ENCODE peak calls at places on chromosomes 4 and X, in four cellular contexts. O is GM12878, X is SK-N-SH, Y is WTC11. L is an unnamed sample.

GRCh38 chrX:44874481-44875184 is 1.6 kb downstream of the KDM6A start:
- DNase-seq in Y (no peak), X (peak; percentile 77), O (no peak), L (peak; percentile 76)

GRCh38 chrX:63656871-63657580 is 128.0 kb downstream of the ARHGEF9 start:
- DNase-seq in Y (no peak), O (no peak), X (no peak), L (no peak)

GRCh38 chr4:168877779-168878491 is 132.1 kb downstream of the CBR4 start:
- DNase-seq in X (peak; percentile 63), Y (peak; percentile 61), O (no peak), L (no peak)

GRCh38 chrX:13535371-13535770 is 34.0 kb upstream of the EGFL6 start:
- DNase-seq in Y (no peak), X (no peak), O (no peak), L (no peak)

GRCh38 chrX:105220636-105221035 is at the start of gene TEX13A:
- DNase-seq in Y (no peak), O (no peak), X (no peak), L (no peak)

GRCh38 chrX:110965409-110965808 is 130.6 kb upstream of the PAK3 start:
- DNase-seq in Y (no peak), X (no peak), O (no peak), L (no peak)

GRCh38 chr4:151012836-151013235 is 2.2 kb downstream of the LRBA start:
- DNase-seq in Y (no peak), O (no peak), X (no peak), L (no peak)

GRCh38 chrX:47608130-47608810 is 11.4 kb downstream of the SYN1 start:
- DNase-seq in X (no peak), Y (peak; percentile 57), O (no peak), L (peak; percentile 48)

GRCh38 chr4:54941994-54942552 is 183.3 kb downstream of the KDR start:
- DNase-seq in X (no peak), O (no peak), Y (no peak), L (no peak)

GRCh38 chr4:138251904-138252303 is 9.8 kb upstream of the SLC7A11 start:
- DNase-seq in Y (no peak), X (no peak), O (no peak), L (no peak)

GRCh38 chr4:1199556-1200331 is 27.4 kb upstream of the SPON2 start:
- DNase-seq in Y (peak; percentile 7), X (peak; percentile 23), O (no peak), L (no peak)

GRCh38 chrX:147912093-147912801 is 528 bp downstream of the FMR1 start:
- DNase-seq in O (no peak), X (peak; percentile 44), Y (peak; percentile 25), L (peak; percentile 15)

GRCh38 chr4:82555279-82555678 is 6.5 kb downstream of the TMEM150C start:
- DNase-seq in Y (no peak), X (peak; percentile 27), O (no peak), L (no peak)

GRCh38 chr4:98688416-98689290 is 30.2 kb upstream of the TSPAN5 start:
- DNase-seq in O (no peak), X (peak; percentile 29), Y (no peak), L (peak; percentile 44)

GRCh38 chrX:54435121-54435520 is 5.1 kb upstream of the TSR2 start:
- DNase-seq in O (no peak), Y (no peak), X (no peak), L (no peak)

GRCh38 chr4:88841635-88842034 is 144.0 kb upstream of the NAP1L5 start:
- DNase-seq in Y (no peak), X (no peak), O (no peak), L (no peak)

GRCh38 chrX:18170910-18171309 is 49.8 kb downstream of the BEND2 start:
- DNase-seq in O (no peak), Y (no peak), X (no peak), L (no peak)

DNA sequence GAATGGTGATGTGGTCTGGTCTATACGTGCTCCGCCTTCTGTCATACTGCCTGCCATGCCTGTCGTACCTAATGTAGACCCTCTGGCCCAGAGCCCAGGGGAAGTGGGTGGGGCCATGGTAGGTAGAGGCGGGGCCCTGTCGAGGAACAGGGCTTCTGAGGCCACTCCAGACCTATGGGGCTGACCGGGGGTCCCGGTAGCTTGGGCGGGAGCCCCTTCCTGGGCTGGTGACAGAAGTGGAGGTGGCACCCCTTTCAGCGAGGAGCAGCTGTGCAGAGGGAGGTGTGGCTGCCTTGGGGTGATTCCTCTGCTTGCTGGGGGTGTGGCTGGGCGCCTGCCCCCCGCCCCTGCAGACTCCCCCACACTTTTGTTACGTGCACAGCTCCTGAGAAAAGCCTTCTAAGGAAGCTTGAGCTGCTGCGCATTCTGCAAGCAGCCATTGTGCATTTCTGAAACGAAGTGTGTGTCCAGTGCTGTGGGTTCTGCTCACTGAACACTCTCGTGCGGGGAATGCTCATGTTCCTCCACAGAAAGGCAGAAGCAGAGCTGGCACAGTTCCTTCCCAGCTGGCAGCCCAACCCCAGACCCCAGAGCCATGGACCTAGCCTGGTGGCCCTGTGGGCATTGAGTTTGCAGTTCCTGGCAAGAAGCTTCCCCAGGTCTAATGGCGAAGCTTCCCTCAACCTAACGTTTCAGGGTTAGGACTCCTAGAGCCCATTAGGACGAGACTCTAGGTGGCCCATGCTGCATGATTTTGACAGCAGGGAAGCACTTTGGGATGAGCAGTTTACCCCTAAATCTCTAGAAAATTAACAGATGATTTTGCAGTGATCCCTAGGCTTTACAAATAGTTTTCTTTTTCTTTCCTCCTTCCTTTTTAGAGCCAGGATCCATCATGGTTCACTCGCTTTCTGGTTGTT is 72.7 kb upstream of the HGFAC start:
- DNase-seq in O (no peak), Y (no peak), X (peak; percentile 62), L (no peak)
- TF ChIP-seq USF1 in O (no peak), Y (no peak), X (no peak), L (no peak)

GRCh38 chr4:48255959-48256342 is 13.7 kb downstream of the TEC start:
- DNase-seq in O (no peak), X (no peak), Y (no peak), L (no peak)
- TF ChIP-seq USF1 in O (no peak), X (no peak), Y (no peak), L (no peak)

DNA sequence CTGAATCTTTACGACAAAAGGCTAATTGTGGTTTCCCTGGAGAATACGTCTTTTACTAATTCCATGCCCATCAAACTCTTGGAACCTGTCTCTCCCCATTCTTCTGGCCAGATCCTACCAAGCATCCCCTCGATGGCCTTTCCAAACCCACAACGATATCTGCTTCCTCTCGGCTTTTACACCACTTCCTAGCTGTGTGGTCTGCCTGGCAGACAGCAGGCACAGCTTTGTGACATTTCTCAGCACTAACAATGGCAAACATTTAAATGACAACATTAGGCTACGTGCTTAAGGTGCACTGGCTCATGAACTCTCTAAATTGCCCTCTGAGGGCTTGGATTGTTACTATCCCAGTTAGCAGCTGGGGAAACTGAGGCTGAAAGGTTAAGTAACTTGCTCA is 141.0 kb downstream of the NSUN7 start:
- DNase-seq in O (no peak), X (no peak), Y (no peak), L (no peak)
- TF ChIP-seq USF1 in O (no peak), X (no peak), Y (no peak), L (no peak)

DNA sequence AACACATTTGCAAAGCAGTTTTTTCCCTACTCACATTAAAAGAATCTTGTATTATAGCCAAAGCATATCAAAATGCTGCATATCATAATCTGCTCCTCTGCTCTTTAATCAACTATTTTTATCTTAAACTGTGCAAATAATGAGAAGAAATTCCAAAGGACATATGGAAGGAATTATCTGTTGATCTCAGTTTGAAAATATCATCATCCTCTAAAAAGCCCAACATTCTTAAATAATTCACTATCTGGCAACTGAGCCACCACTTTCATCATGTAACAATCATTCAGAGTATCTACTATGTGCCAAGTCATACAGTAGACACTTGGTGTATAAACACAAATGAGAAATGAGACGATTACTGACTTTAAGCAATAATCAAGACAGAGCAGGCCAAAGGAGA is 63.0 kb downstream of the PRSS12 start:
- DNase-seq in O (no peak), Y (no peak), X (no peak), L (no peak)
- TF ChIP-seq USF1 in O (no peak), Y (no peak), X (no peak), L (no peak)

DNA sequence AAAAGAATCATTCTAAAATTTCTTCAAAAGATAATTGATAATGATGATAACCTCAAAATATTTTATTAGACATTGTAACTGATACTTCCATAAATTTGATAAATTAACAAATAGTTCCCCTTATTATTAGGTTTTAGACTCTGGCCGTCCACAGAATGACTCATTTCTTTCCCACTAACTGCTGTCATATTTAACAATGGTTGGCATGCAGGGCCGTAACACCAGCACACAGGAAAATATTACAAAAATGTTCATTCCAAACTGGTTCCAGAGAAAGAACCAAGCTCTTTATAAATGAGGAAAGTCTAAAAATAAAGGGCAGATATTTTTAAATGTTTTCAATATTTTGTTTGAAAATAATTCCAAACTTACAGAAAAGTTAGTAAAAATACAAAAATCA is 28.2 kb downstream of the WDFY3 start:
- DNase-seq in Y (no peak), X (no peak), O (no peak), L (no peak)
- TF ChIP-seq USF1 in Y (no peak), X (no peak), O (no peak), L (no peak)

GRCh38 chr4:73387552-73387951 is 16.5 kb upstream of the ALB start:
- DNase-seq in X (no peak), Y (no peak), O (no peak), L (no peak)
- TF ChIP-seq USF1 in X (no peak), Y (no peak), O (no peak), L (no peak)

GRCh38 chr4:15197005-15197404 is 194.7 kb downstream of the CPEB2 start:
- DNase-seq in X (peak; percentile 35), O (no peak), Y (peak; percentile 15), L (peak; percentile 29)
- TF ChIP-seq USF1 in X (no peak), O (no peak), Y (no peak), L (no peak)

GRCh38 chr4:39044947-39045734 is 12.9 kb upstream of the TMEM156 start:
- DNase-seq in O (no peak), X (peak; percentile 82), Y (peak; percentile 46), L (peak; percentile 77)
- TF ChIP-seq USF1 in O (no peak), X (no peak), Y (no peak), L (no peak)

DNA sequence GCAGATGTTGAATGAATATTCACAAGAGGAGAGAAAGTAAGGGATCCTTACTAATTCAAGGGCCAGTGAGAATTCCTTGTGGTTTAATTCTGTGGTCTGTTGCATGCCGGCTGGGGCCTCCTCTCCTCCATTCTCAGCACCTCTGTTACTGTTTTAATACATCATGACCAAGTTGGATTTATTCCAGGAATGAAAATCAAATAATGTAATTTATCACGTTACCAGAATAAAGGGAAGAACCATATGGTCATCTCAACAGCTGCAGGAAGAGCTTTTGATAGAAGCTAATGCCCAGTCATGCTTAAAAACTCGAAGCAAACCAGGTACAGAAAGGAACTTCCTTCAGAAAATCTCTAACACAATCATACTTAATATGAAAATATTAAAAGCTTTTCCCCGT is 54.1 kb downstream of the GRK4 start:
- DNase-seq in O (no peak), Y (no peak), X (peak; percentile 44), L (no peak)
- TF ChIP-seq USF1 in O (no peak), Y (no peak), X (no peak), L (no peak)

L was measured in K562.